ENCODE peak calls at places on chromosomes 4 and X, in seven cellular contexts. R is brain microvascular endothelial cell; U is prostate gland; J is heart right ventricle; H is tibial nerve; Y is A549; C is CD8-positive, alpha-beta memory T cell. I is an unnamed sample.

GRCh38 chrX:95318882-95319281 is 1365.8 kb upstream of the DIAPH2 start:
- DNase-seq in C (no peak), Y (no peak), H (no peak), J (no peak), R (no peak), U (no peak), I (no peak)

GRCh38 chr4:3445111-3445820 is 3.5 kb downstream of the HGFAC start:
- DNase-seq in J (no peak), C (no peak), R (no peak), U (no peak), H (no peak), Y (no peak), I (no peak)

GRCh38 chr4:92270908-92271307 is 32.9 kb upstream of the GRID2 start:
- DNase-seq in C (no peak), R (no peak), U (no peak), H (no peak), J (no peak), Y (no peak), I (no peak)

GRCh38 chr4:77010841-77011354 is 61.3 kb downstream of the SEPTIN11 start:
- DNase-seq in C (no peak), U (no peak), J (no peak), R (peak), H (no peak), Y (no peak), I (peak)

GRCh38 chr4:80011636-80012236 is 61.3 kb downstream of the ANTXR2 start:
- DNase-seq in U (no peak), J (no peak), C (no peak), Y (no peak), H (no peak), R (peak), I (no peak)

GRCh38 chrX:51024106-51024696 is 113.7 kb downstream of the BMP15 start:
- DNase-seq in R (no peak), J (no peak), Y (no peak), U (no peak), H (no peak), C (no peak), I (no peak)

GRCh38 chr4:2244947-2245786 is 3.2 kb upstream of the HAUS3 start:
- DNase-seq in H (no peak), R (no peak), C (no peak), U (no peak), Y (no peak), J (no peak), I (no peak)

GRCh38 chrX:31993635-31994034 is 921.8 kb upstream of the FTHL17 start:
- DNase-seq in H (no peak), Y (no peak), C (no peak), U (no peak), J (no peak), R (no peak), I (no peak)

GRCh38 chrX:74248889-74249288 is 55.1 kb upstream of the ZCCHC13 start:
- DNase-seq in C (no peak), H (no peak), R (no peak), J (peak), U (no peak), Y (no peak), I (no peak)
- H3K27ac ChIP-seq in C (no peak), H (no peak), R (peak), J (no peak), U (no peak), Y (peak), I (peak)

DNA sequence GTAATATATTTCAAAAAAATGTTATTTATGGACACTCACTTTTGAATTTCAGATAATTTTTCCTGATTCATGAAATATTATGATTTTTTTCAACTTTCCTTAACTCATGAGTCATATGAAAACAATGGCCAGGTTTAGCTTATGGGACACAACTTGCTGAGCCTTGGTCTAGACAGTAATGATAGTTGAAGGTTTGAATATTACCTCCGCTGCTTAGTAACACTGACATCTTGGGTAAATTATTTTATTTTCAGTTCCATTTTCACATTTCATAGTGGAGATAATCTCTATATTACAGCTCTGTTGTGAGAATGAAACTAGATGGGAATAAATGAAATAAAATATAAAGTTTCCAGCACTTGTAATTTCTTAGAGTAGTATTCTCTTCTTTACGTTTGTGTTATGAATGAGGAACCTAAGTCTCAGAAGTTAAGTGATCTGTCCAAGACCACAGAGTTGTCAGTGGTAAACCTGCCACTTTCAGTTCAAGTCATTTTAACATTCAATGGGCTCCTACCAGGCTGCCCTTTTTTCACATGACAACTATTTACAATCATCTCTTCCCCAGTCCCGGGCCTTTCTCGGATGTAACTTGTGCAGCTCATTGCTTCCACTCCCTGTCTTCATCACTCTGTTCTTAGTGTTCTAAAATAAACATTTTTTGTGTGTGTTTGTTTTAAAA is 46.8 kb upstream of the GC start:
- DNase-seq in C (no peak), H (no peak), R (no peak), U (no peak), J (no peak), Y (no peak), I (no peak)
- H3K27ac ChIP-seq in C (no peak), H (no peak), R (no peak), U (no peak), J (no peak), Y (no peak), I (no peak)

GRCh38 chr4:38106301-38106700 is 146.1 kb downstream of the PTTG2 start:
- DNase-seq in U (no peak), R (peak), Y (no peak), J (no peak), H (no peak), C (no peak), I (no peak)

GRCh38 chr4:38109896-38110295 is 149.7 kb downstream of the PTTG2 start:
- DNase-seq in H (no peak), C (no peak), J (no peak), U (no peak), R (no peak), Y (no peak), I (no peak)

GRCh38 chr4:38109370-38109769 is 149.2 kb downstream of the PTTG2 start:
- DNase-seq in C (no peak), H (no peak), Y (no peak), J (no peak), R (no peak), U (no peak), I (no peak)

GRCh38 chr4:38105475-38105874 is 145.3 kb downstream of the PTTG2 start:
- DNase-seq in J (no peak), H (no peak), U (no peak), R (no peak), C (no peak), Y (no peak), I (no peak)

GRCh38 chr4:38106886-38107514 is 146.8 kb downstream of the PTTG2 start:
- DNase-seq in J (no peak), H (no peak), Y (no peak), U (no peak), C (no peak), R (no peak), I (no peak)
- H3K27ac ChIP-seq in J (no peak), H (no peak), Y (no peak), U (no peak), C (no peak), R (peak), I (no peak)

DNA sequence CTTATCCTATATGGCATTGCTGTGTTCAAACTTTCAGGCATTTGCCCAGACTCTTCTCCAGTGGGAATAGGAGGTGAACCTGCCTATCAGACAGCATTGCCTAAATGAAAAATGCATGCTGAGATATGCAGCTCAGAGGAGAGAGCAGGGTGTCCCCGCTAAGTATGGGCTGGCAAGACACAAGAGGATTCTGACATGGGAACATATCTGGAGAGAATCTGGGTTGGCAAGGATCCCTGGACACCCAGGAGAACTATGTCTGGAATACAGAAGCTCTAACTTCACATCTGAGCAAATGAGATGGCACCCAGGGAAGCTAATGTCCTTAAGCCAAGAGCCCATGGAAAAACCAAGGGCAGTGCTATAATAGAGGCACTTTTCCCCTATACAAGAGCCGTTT is 18.4 kb downstream of the PPARGC1A start:
- DNase-seq in R (no peak), J (no peak), C (no peak), U (no peak), Y (no peak), H (no peak), I (no peak)
- H3K27ac ChIP-seq in R (no peak), J (peak), C (no peak), U (no peak), Y (no peak), H (no peak), I (no peak)

GRCh38 chrX:23819385-23820234 is 36.6 kb downstream of the SAT1 start:
- DNase-seq in J (no peak), C (no peak), R (peak), Y (no peak), U (no peak), H (no peak), I (no peak)

GRCh38 chrX:23822397-23822796 is 39.4 kb downstream of the SAT1 start:
- DNase-seq in U (peak), C (no peak), J (no peak), H (no peak), Y (no peak), R (no peak), I (no peak)

GRCh38 chrX:23825675-23826074 is 42.7 kb downstream of the SAT1 start:
- DNase-seq in C (no peak), Y (no peak), J (no peak), H (no peak), U (no peak), R (no peak), I (no peak)

GRCh38 chrX:23820235-23820782 is 37.3 kb downstream of the SAT1 start:
- DNase-seq in J (no peak), Y (no peak), C (no peak), H (no peak), U (no peak), R (no peak), I (no peak)

GRCh38 chrX:23821847-23822246 is 38.9 kb downstream of the SAT1 start:
- DNase-seq in U (no peak), Y (no peak), R (no peak), J (no peak), C (no peak), H (no peak), I (no peak)
- H3K27ac ChIP-seq in U (peak), Y (peak), R (no peak), J (no peak), C (no peak), H (peak), I (peak)